ENCODE peak calls at places on chromosomes 5 and 9, in four cellular contexts. Q is H7, E is psoas muscle, P is GM23248. I is an unnamed sample.

GRCh38 chr5:171984748-171985419 is 21.6 kb downstream of the FBXW11 start:
- DNase-seq in Q (no peak), E (no peak), P (peak; percentile 79), I (no peak)

GRCh38 chr9:36127652-36128244 is 8.8 kb upstream of the GLIPR2 start:
- DNase-seq in Q (no peak), E (no peak), P (no peak), I (no peak)

GRCh38 chr9:86955554-86955953 is 8.2 kb upstream of the GAS1 start:
- DNase-seq in Q (no peak), E (no peak), P (no peak), I (no peak)

GRCh38 chr9:69599232-69599971 is 72.8 kb downstream of the APBA1 start:
- DNase-seq in Q (no peak), E (no peak), P (peak; percentile 51), I (no peak)

GRCh38 chr9:126690431-126691051 is 76.8 kb downstream of the LMX1B start:
- DNase-seq in Q (peak; percentile 95), E (peak; percentile 46), P (peak; percentile 37), I (peak; percentile 78)

GRCh38 chr9:96113045-96113444 is 188.9 kb downstream of the HSD17B3 start:
- DNase-seq in Q (no peak), E (no peak), P (no peak), I (no peak)

GRCh38 chr5:91189480-91190332 is 193.4 kb downstream of the ARRDC3 start:
- DNase-seq in Q (no peak), E (no peak), P (peak; percentile 95), I (no peak)

GRCh38 chr9:16726718-16727451 is 143.6 kb downstream of the BNC2 start:
- DNase-seq in Q (peak; percentile 74), E (peak; percentile 93), P (peak; percentile 93), I (peak; percentile 76)

GRCh38 chr5:90055831-90056328 is 353.7 kb downstream of the CETN3 start:
- DNase-seq in Q (no peak), E (no peak), P (peak; percentile 6), I (no peak)

DNA sequence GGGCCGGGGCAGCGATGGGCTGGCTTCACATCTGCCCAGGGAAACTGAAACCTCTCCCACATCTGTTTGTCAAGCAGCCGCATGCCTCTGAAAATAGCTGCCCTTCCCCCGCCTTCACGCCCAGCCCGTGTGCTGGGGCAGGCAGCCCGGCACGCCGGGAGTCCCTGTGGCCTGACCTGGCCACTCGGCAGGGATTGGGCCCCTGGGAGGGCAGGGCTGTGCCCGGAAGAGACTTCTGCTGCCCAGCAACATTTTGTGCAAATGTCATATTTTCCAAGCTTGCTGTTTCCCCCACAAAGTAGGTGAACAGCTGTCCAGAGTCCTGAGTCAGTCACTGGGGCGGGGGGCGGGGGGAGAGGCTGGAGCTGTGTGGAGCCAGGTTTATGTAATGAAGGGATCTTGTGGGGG is 8.2 kb downstream of the COL27A1 start:
- DNase-seq in Q (peak; percentile 90), E (peak; percentile 78), P (peak; percentile 72), I (no peak)
- H3K4me3 ChIP-seq in Q (no peak overlapping the region), E (no peak overlapping the region), P (peak overlapping the region; percentile 26), I (peak overlapping the region; percentile 21)

GRCh38 chr5:1797109-1797800 is 2.4 kb downstream of the MRPL36 start:
- DNase-seq in Q (no peak), E (no peak), P (no peak), I (no peak)

GRCh38 chr5:1796371-1797108 is 3.1 kb downstream of the MRPL36 start:
- DNase-seq in Q (no peak), E (no peak), P (no peak), I (no peak)

GRCh38 chr5:1795931-1796330 is 3.7 kb downstream of the MRPL36 start:
- DNase-seq in Q (no peak), E (no peak), P (no peak), I (no peak)

GRCh38 chr5:1799110-1799601 is 481 bp downstream of the MRPL36 start:
- DNase-seq in Q (peak; percentile 84), E (no peak), P (peak; percentile 56), I (no peak)

DNA sequence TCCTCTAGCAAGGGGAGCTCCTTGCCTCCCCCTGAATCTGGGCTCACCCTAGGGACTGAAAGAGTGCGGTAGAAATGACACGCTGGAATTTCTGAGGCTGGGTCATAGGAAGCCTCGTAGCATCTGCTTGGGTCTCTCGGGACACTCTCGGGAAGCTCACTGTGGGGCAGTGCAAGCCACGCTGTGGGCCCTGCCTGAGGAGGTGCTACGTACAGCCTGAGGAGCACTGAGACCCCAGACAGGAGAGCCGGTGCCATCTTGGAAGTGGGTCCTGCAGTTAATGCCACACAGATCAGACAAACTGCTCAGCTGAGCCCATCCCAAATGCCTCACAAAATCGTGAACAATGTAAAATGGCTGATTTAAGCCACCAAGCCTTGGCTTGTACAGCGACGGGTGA is 1.8 kb downstream of the MRPL36 start:
- DNase-seq in Q (no peak), E (no peak), P (no peak), I (no peak)
- H3K4me3 ChIP-seq in Q (no peak overlapping the region), E (no peak overlapping the region), P (no peak overlapping the region), I (no peak overlapping the region)

GRCh38 chr5:135344351-135344750 is 54.7 kb downstream of the MACROH2A1 start:
- DNase-seq in Q (no peak), E (no peak), P (peak; percentile 77), I (no peak)
- H3K4me3 ChIP-seq in Q (no peak overlapping the region), E (no peak overlapping the region), P (no peak overlapping the region), I (no peak overlapping the region)

GRCh38 chr9:123073991-123074422 is 40.5 kb downstream of the GPR21 start:
- DNase-seq in Q (no peak), E (no peak), P (peak; percentile 62), I (no peak)

GRCh38 chr9:123074627-123075026 is 41.2 kb downstream of the GPR21 start:
- DNase-seq in Q (no peak), E (no peak), P (no peak), I (no peak)

GRCh38 chr9:123070210-123070609 is 36.7 kb downstream of the GPR21 start:
- DNase-seq in Q (no peak), E (no peak), P (peak; percentile 23), I (no peak)

GRCh38 chr9:123072407-123072995 is 39.0 kb downstream of the GPR21 start:
- DNase-seq in Q (peak; percentile 30), E (no peak), P (no peak), I (no peak)

GRCh38 chr9:123073441-123073840 is 40.0 kb downstream of the GPR21 start:
- DNase-seq in Q (no peak), E (no peak), P (no peak), I (no peak)
- H3K4me3 ChIP-seq in Q (no peak overlapping the region), E (no peak overlapping the region), P (peak overlapping the region; percentile 35), I (no peak overlapping the region)

GRCh38 chr9:99445377-99445891 is 223.4 kb downstream of the SEC61B start:
- DNase-seq in Q (no peak), E (peak; percentile 89), P (peak; percentile 98), I (no peak)

GRCh38 chr9:99449726-99450125 is 227.6 kb downstream of the SEC61B start:
- DNase-seq in Q (no peak), E (no peak), P (no peak), I (no peak)

GRCh38 chr9:99447951-99448350 is 225.9 kb downstream of the SEC61B start:
- DNase-seq in Q (no peak), E (no peak), P (no peak), I (no peak)

GRCh38 chr9:99445920-99446319 is 223.8 kb downstream of the SEC61B start:
- DNase-seq in Q (no peak), E (no peak), P (peak; percentile 85), I (no peak)

DNA sequence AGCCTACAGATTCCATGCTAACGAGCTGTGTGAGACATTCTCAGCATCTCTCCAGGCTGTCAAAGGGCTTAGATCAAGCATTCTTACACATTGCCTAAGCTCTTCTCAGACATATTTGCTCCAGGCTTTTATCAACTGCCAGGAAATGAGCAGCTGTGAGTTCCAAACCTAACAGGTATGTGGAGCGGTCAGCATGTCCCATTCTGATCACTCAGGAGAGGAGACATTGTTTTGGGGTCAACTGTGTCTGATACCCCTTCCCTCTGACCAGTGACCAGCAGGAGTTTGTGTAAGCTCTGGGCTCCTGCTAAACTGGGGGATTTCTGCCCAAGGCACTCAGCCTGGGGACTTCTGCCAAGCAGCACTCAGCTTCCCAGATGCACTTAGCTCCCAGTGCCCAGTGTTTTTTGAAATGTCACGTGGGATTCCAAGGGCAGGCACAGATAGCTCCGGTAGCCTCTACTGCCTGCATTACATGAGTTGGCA is 229.1 kb downstream of the SEC61B start:
- DNase-seq in Q (no peak), E (no peak), P (no peak), I (peak; percentile 58)
- H3K4me3 ChIP-seq in Q (no peak overlapping the region), E (no peak overlapping the region), P (no peak overlapping the region), I (no peak overlapping the region)